ENCODE peak calls at places on chromosomes 4 and X, in nine cellular contexts. V is GM06990; D is hepatocyte; I is Caco-2; X is CD8-positive, alpha-beta T cell; F is upper lobe of right lung; J is fibroblast of the aortic adventitia; M is fibroblast of lung; O is epithelial cell of esophagus. W is an unnamed sample.

GRCh38 chrX:131802836-131803626 is 220.1 kb upstream of the STK26 start:
- DNase-seq in V (peak; percentile 72), D (no peak), I (no peak), X (peak; percentile 81), F (no peak), J (peak; percentile 90), M (no peak), O (no peak), W (peak; percentile 79)

GRCh38 chrX:97027384-97027922 is 143.7 kb downstream of the RPA4 start:
- DNase-seq in V (no peak), D (no peak), I (no peak), X (no peak), F (no peak), J (no peak), M (no peak), O (no peak), W (peak; percentile 26)

GRCh38 chr4:145868637-145869409 is 69.8 kb downstream of the ZNF827 start:
- DNase-seq in V (peak; percentile 35), D (no peak), I (no peak), X (no peak), F (no peak), J (peak; percentile 28), M (peak; percentile 12), O (no peak), W (peak; percentile 16)

GRCh38 chrX:118596428-118596827 is 100.8 kb downstream of the DOCK11 start:
- DNase-seq in V (no peak), D (no peak), I (no peak), X (no peak), F (no peak), J (no peak), M (no peak), O (no peak), W (no peak)

GRCh38 chrX:71870337-71871098 is 40.1 kb upstream of the NHSL2 start:
- DNase-seq in V (no peak), D (peak; percentile 10), I (peak; percentile 48), X (no peak), F (no peak), J (no peak), M (no peak), O (no peak), W (peak; percentile 6)

GRCh38 chr4:186104114-186104894 is at the start of gene FAM149A:
- DNase-seq in V (peak; percentile 49), D (peak; percentile 73), I (peak; percentile 69), X (peak; percentile 34), F (peak; percentile 89), J (no peak), M (peak; percentile 1), O (peak; percentile 24), W (no peak)

GRCh38 chr4:10694151-10694825 is 9.7 kb upstream of the CLNK start:
- DNase-seq in V (no peak), D (no peak), I (no peak), X (no peak), F (no peak), J (no peak), M (no peak), O (peak; percentile 88), W (peak; percentile 24)

GRCh38 chr4:139300431-139301142 is 718 bp upstream of the NAA15 start:
- DNase-seq in V (peak; percentile 22), D (peak; percentile 68), I (no peak), X (no peak), F (no peak), J (peak; percentile 63), M (peak; percentile 65), O (peak; percentile 79), W (peak; percentile 77)

GRCh38 chrX:120477453-120477852 is 8.4 kb upstream of the LAMP2 start:
- DNase-seq in V (no peak), D (no peak), I (no peak), X (no peak), F (no peak), J (no peak), M (no peak), O (no peak), W (no peak)

GRCh38 chr4:178347091-178347490 is 904.9 kb upstream of the AGA start:
- DNase-seq in V (no peak), D (no peak), I (no peak), X (no peak), F (no peak), J (no peak), M (peak; percentile 17), O (no peak), W (no peak)

GRCh38 chr4:16496501-16496900 is 270.2 kb upstream of the TAPT1 start:
- DNase-seq in V (no peak), D (no peak), I (no peak), X (no peak), F (no peak), J (peak; percentile 62), M (peak; percentile 55), O (peak; percentile 35), W (peak; percentile 31)

GRCh38 chr4:24416293-24416692 is 168.1 kb downstream of the DHX15 start:
- DNase-seq in V (no peak), D (no peak), I (no peak), X (no peak), F (no peak), J (no peak), M (no peak), O (no peak), W (no peak)

GRCh38 chrX:54427837-54428424 is 12.3 kb upstream of the TSR2 start:
- DNase-seq in V (no peak), D (no peak), I (no peak), X (no peak), F (no peak), J (no peak), M (no peak), O (no peak), W (no peak)

GRCh38 chr4:2089222-2089621 is 30.1 kb downstream of the NAT8L start:
- DNase-seq in V (no peak), D (no peak), I (no peak), X (no peak), F (no peak), J (no peak), M (no peak), O (no peak), W (no peak)

GRCh38 chr4:2084316-2084715 is 25.2 kb downstream of the NAT8L start:
- DNase-seq in V (no peak), D (no peak), I (no peak), X (no peak), F (peak; percentile 57), J (no peak), M (no peak), O (no peak), W (no peak)

GRCh38 chr4:2083826-2084160 is 24.7 kb downstream of the NAT8L start:
- DNase-seq in V (no peak), D (no peak), I (no peak), X (no peak), F (peak; percentile 35), J (no peak), M (no peak), O (no peak), W (no peak)

GRCh38 chr4:2085496-2085901 is 26.4 kb downstream of the NAT8L start:
- DNase-seq in V (no peak), D (no peak), I (no peak), X (no peak), F (peak; percentile 32), J (no peak), M (no peak), O (peak; percentile 61), W (no peak)

GRCh38 chr4:2087170-2087569 is 28.0 kb downstream of the NAT8L start:
- DNase-seq in V (no peak), D (no peak), I (no peak), X (no peak), F (no peak), J (no peak), M (no peak), O (no peak), W (no peak)
- TF ChIP-seq CTCF in V (no peak), D (no peak), I (no peak), X (no peak), F (no peak), J (peak; percentile 16), M (peak; percentile 10), O (peak; percentile 27), W (no peak)

GRCh38 chrX:37350034-37350365 is 836 bp downstream of the PRRG1 start:
- DNase-seq in V (no peak), D (peak; percentile 48), I (no peak), X (no peak), F (no peak), J (peak; percentile 41), M (peak; percentile 28), O (peak; percentile 8), W (peak; percentile 15)
- H3K4me3 ChIP-seq in V (no peak overlapping the region), D (peak overlapping the region; percentile 96), I (peak overlapping the region; percentile 88), X (no peak overlapping the region), F (peak overlapping the region; percentile 60), J (peak overlapping the region; percentile 81), M (peak overlapping the region; percentile 72), O (peak overlapping the region; percentile 76), W (peak overlapping the region; percentile 67)

DNA sequence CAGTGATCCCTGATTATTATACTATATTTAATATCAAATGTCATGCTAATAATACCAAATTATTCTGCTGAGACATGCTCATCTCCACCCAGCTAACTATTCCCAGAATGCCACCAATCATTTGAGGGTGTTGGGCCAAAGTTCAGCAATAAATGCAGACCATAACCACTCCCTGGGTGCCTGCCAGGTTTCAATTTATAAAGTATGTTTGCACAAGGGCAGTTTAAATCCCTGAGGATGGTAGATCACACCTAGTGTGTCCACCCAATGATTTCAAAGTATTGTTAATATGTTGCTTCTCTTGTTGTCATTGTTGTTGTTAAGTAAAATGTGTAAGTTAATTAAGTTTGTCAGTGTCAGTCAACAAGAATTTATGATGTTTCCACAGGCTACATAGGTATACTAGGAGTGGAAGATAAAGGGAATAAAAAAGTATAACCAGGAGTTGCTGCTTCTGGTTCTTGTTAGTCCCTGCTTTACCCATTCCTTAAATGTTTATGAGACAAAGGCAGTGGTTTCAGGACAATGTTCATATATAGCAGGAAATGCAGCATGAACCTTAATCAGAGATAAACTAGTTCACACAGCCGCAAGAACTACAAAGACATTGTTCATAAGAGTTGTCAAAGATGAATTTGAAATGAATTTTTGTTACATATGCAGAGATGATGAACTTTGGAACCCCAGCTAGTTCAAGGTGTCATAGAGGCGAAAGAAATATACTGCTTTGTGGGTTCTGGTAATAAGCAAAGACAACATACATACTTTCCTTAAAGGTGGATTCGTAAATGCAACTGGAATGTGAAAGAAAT is 25.5 kb downstream of the HPGD start:
- DNase-seq in V (no peak), D (peak; percentile 36), I (peak; percentile 64), X (no peak), F (no peak), J (no peak), M (no peak), O (no peak), W (peak; percentile 8)
- TF ChIP-seq CTCF in V (no peak), D (no peak), I (no peak), X (no peak), F (no peak), J (no peak), M (no peak), O (no peak), W (no peak)

DNA sequence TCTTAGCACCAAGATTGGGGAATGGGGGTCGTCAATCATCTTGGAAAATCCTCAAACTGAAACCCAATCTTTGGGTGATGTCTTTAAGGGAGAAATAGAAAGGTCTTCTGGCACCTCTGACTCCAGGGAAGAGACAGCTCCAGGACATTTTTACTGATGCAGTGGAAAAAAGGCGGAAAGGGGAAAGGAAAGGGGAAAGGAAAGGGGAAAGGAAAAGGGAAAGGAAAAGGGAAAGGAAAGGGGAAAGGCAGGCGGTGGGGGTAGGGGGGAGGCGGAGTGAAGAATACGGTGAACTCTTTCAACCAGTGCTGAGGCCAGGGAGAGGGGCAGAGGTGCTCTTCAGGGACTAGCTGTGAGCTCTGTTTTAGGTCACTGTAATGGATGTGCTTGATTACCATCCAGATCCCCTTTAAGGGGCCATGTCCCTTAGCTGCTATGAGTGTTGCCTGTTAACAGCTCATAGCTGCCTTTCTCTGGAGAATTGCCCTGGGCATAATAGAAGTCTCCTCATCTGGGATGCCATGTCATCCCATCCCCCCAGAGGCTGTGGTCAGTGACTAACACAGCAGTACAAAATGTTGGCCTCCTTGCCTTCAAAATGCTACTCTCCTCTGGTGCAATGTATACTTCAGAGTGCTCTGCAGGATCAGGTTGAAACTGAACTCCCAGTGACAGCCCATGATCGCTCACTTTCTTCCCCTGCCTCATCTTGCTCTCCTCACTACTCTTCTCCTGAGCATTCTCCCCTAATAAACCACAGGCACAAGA is 92.4 kb upstream of the AP1S2 start:
- DNase-seq in V (no peak), D (peak; percentile 25), I (no peak), X (no peak), F (no peak), J (peak; percentile 79), M (peak; percentile 80), O (peak; percentile 88), W (peak; percentile 84)
- H3K4me3 ChIP-seq in V (no peak overlapping the region), D (no peak overlapping the region), I (no peak overlapping the region), X (no peak overlapping the region), F (no peak overlapping the region), J (no peak overlapping the region), M (no peak overlapping the region), O (no peak overlapping the region), W (no peak overlapping the region)